ENCODE peak calls at places on chromosomes 12 and 14, in ten cellular contexts. F is fibroblast of pulmonary artery; G is activated gamma-delta T cell treated with anti-CD3 and anti-CD28 coated beads, Interleukin-2, amount 50 U/mL, for 16 hours; L is RPMI7951; Y is stomach; P is CD14-positive monocyte; T is GM19239; K is AG09319; U is omental fat pad; B is KBM-7. N is an unnamed sample.

GRCh38 chr14:103748539-103748867 is 32.9 kb downstream of the ZFYVE21 start:
- DNase-seq in F (no peak), G (peak), L (no peak), Y (peak), P (no peak), T (no peak), K (no peak), U (no peak), B (no peak), N (peak)

GRCh38 chr14:84420236-84420635 is 1109.7 kb upstream of the FLRT2 start:
- DNase-seq in F (peak), G (no peak), L (no peak), Y (no peak), P (no peak), T (no peak), K (no peak), U (no peak), B (no peak), N (no peak)

GRCh38 chr12:110107369-110108281 is 16.5 kb upstream of the IFT81 start:
- DNase-seq in F (peak), G (no peak), L (peak), Y (no peak), P (no peak), T (no peak), K (peak), U (no peak), B (no peak), N (no peak)

GRCh38 chr12:56994231-56994746 is 12.1 kb downstream of the ZBTB39 start:
- DNase-seq in F (no peak), G (no peak), L (no peak), Y (no peak), P (no peak), T (no peak), K (no peak), U (no peak), B (no peak), N (peak)

GRCh38 chr12:123267991-123268843 is 3.4 kb downstream of the CDK2AP1 start:
- DNase-seq in F (no peak), G (no peak), L (peak), Y (no peak), P (peak), T (no peak), K (no peak), U (no peak), B (peak), N (peak)

GRCh38 chr14:58607571-58608317 is 30.0 kb upstream of the DACT1 start:
- DNase-seq in F (peak), G (no peak), L (peak), Y (no peak), P (no peak), T (no peak), K (no peak), U (no peak), B (no peak), N (no peak)

GRCh38 chr12:122045262-122045661 is 23.6 kb downstream of the BCL7A start:
- DNase-seq in F (no peak), G (no peak), L (no peak), Y (no peak), P (no peak), T (no peak), K (no peak), U (no peak), B (no peak), N (no peak)

GRCh38 chr14:90412058-90412457 is 15.2 kb downstream of the CALM1 start:
- DNase-seq in F (no peak), G (no peak), L (no peak), Y (no peak), P (no peak), T (no peak), K (no peak), U (no peak), B (no peak), N (no peak)

GRCh38 chr14:104322531-104323466 is 184.4 kb downstream of the KIF26A start:
- DNase-seq in F (no peak), G (no peak), L (peak), Y (peak), P (no peak), T (no peak), K (no peak), U (no peak), B (peak), N (peak)

GRCh38 chr14:75069021-75069810 is at the start of gene ZC2HC1C:
- DNase-seq in F (peak), G (peak), L (peak), Y (peak), P (peak), T (peak), K (peak), U (peak), B (no peak), N (peak)

GRCh38 chr12:49201595-49202295 is 12.9 kb upstream of the TUBA1A start:
- DNase-seq in F (peak), G (no peak), L (peak), Y (no peak), P (peak), T (no peak), K (no peak), U (no peak), B (peak), N (no peak)

GRCh38 chr12:132557291-132557968 is 53.0 kb downstream of the LRCOL1 start:
- DNase-seq in F (no peak), G (no peak), L (no peak), Y (no peak), P (no peak), T (no peak), K (no peak), U (no peak), B (no peak), N (no peak)

GRCh38 chr14:95328876-95329503 is 9.3 kb upstream of the CLMN start:
- DNase-seq in F (no peak), G (no peak), L (no peak), Y (no peak), P (no peak), T (no peak), K (no peak), U (no peak), B (no peak), N (no peak)

GRCh38 chr12:131282292-131283080 is 328.8 kb downstream of the ADGRD1 start:
- DNase-seq in F (no peak), G (no peak), L (no peak), Y (no peak), P (peak), T (no peak), K (no peak), U (no peak), B (no peak), N (peak)